ENCODE peak calls at places on chromosomes 11 and 22, in six cellular contexts. One of them, this sample, is unnamed.

GRCh38 chr11:1825039-1825740 is 9.6 kb upstream of the SYT8 start:
- DNase-seq in H1: peak; percentile 91
- DNase-seq in mesenchymal stem cell: peak; percentile 23
- DNase-seq in H9: peak; percentile 94
- DNase-seq in neuronal stem cell: peak; percentile 81
- DNase-seq in IMR-90: no peak
- DNase-seq in this sample: peak; percentile 93

GRCh38 chr22:36386351-36386899 is 1.3 kb downstream of the MYH9 start:
- DNase-seq in IMR-90: no peak
- DNase-seq in mesenchymal stem cell: peak; percentile 55
- DNase-seq in H1: no peak
- DNase-seq in neuronal stem cell: no peak
- DNase-seq in H9: no peak
- DNase-seq in this sample: no peak

GRCh38 chr11:76291576-76292526 is 85.5 kb upstream of the WNT11 start:
- DNase-seq in neuronal stem cell: no peak
- DNase-seq in H9: no peak
- DNase-seq in mesenchymal stem cell: no peak
- DNase-seq in H1: no peak
- DNase-seq in IMR-90: no peak
- DNase-seq in this sample: no peak

GRCh38 chr11:76186776-76187279 is 19.5 kb downstream of the WNT11 start:
- DNase-seq in H9: no peak
- DNase-seq in mesenchymal stem cell: no peak
- DNase-seq in IMR-90: no peak
- DNase-seq in H1: no peak
- DNase-seq in neuronal stem cell: no peak
- DNase-seq in this sample: no peak

GRCh38 chr22:28955817-28956216 is 72.4 kb downstream of the ZNRF3 start:
- DNase-seq in H9: no peak
- DNase-seq in H1: no peak
- DNase-seq in neuronal stem cell: no peak
- DNase-seq in mesenchymal stem cell: peak; percentile 9
- DNase-seq in IMR-90: no peak
- DNase-seq in this sample: no peak

GRCh38 chr11:19571906-19572305 is 140.7 kb upstream of the NAV2 start:
- DNase-seq in H1: no peak
- DNase-seq in neuronal stem cell: no peak
- DNase-seq in IMR-90: no peak
- DNase-seq in mesenchymal stem cell: no peak
- DNase-seq in H9: no peak
- DNase-seq in this sample: no peak

GRCh38 chr11:504053-504993 is 2.7 kb downstream of the RNH1 start:
- DNase-seq in IMR-90: no peak
- DNase-seq in H1: no peak
- DNase-seq in neuronal stem cell: no peak
- DNase-seq in H9: no peak
- DNase-seq in mesenchymal stem cell: no peak
- DNase-seq in this sample: no peak

GRCh38 chr22:43151251-43152000 is at the start of gene TSPO:
- DNase-seq in H1: peak; percentile 76
- DNase-seq in neuronal stem cell: peak; percentile 14
- DNase-seq in mesenchymal stem cell: peak; percentile 52
- DNase-seq in IMR-90: peak; percentile 19
- DNase-seq in H9: peak; percentile 60
- DNase-seq in this sample: peak; percentile 9

GRCh38 chr22:28563636-28564035 is 116.0 kb downstream of the TTC28 start:
- DNase-seq in IMR-90: no peak
- DNase-seq in H1: no peak
- DNase-seq in neuronal stem cell: no peak
- DNase-seq in H9: no peak
- DNase-seq in mesenchymal stem cell: no peak
- DNase-seq in this sample: no peak

GRCh38 chr11:76614471-76615183 is 55.9 kb downstream of the LRRC32 start:
- DNase-seq in H1: no peak
- DNase-seq in IMR-90: no peak
- DNase-seq in neuronal stem cell: no peak
- DNase-seq in mesenchymal stem cell: no peak
- DNase-seq in H9: no peak
- DNase-seq in this sample: peak; percentile 33

GRCh38 chr22:33860386-33860785 is 59.9 kb downstream of the LARGE1 start:
- DNase-seq in neuronal stem cell: no peak
- DNase-seq in mesenchymal stem cell: no peak
- DNase-seq in H9: no peak
- DNase-seq in H1: no peak
- DNase-seq in IMR-90: no peak
- DNase-seq in this sample: no peak

GRCh38 chr22:33865248-33865647 is 55.0 kb downstream of the LARGE1 start:
- DNase-seq in H1: no peak
- DNase-seq in mesenchymal stem cell: peak; percentile 33
- DNase-seq in IMR-90: no peak
- DNase-seq in H9: no peak
- DNase-seq in neuronal stem cell: no peak
- DNase-seq in this sample: no peak

GRCh38 chr22:33859311-33859710 is 61.0 kb downstream of the LARGE1 start:
- DNase-seq in mesenchymal stem cell: no peak
- DNase-seq in H9: no peak
- DNase-seq in neuronal stem cell: no peak
- DNase-seq in IMR-90: no peak
- DNase-seq in H1: no peak
- DNase-seq in this sample: no peak

GRCh38 chr22:33864723-33865130 is 55.5 kb downstream of the LARGE1 start:
- DNase-seq in H9: no peak
- DNase-seq in neuronal stem cell: no peak
- DNase-seq in mesenchymal stem cell: peak; percentile 75
- DNase-seq in H1: no peak
- DNase-seq in IMR-90: peak; percentile 36
- DNase-seq in this sample: no peak

GRCh38 chr22:33861216-33861875 is 58.9 kb downstream of the LARGE1 start:
- DNase-seq in H9: no peak
- DNase-seq in H1: no peak
- DNase-seq in neuronal stem cell: no peak
- DNase-seq in IMR-90: no peak
- DNase-seq in mesenchymal stem cell: no peak
- DNase-seq in this sample: no peak
- H3K23ac ChIP-seq in H9: no peak overlapping the region
- H3K23ac ChIP-seq in H1: no peak overlapping the region
- H3K23ac ChIP-seq in neuronal stem cell: no peak overlapping the region
- H3K23ac ChIP-seq in IMR-90: no peak overlapping the region
- H3K23ac ChIP-seq in mesenchymal stem cell: no peak overlapping the region
- H3K23ac ChIP-seq in this sample: no peak overlapping the region

GRCh38 chr11:36210529-36210928 is 78.7 kb downstream of the COMMD9 start:
- DNase-seq in neuronal stem cell: no peak
- DNase-seq in mesenchymal stem cell: no peak
- DNase-seq in H1: no peak
- DNase-seq in H9: no peak
- DNase-seq in IMR-90: no peak
- DNase-seq in this sample: no peak
- H2BK15ac ChIP-seq in neuronal stem cell: no peak overlapping the region
- H2BK15ac ChIP-seq in mesenchymal stem cell: no peak overlapping the region
- H2BK15ac ChIP-seq in H1: no peak overlapping the region
- H2BK15ac ChIP-seq in H9: no peak overlapping the region
- H2BK15ac ChIP-seq in IMR-90: no peak overlapping the region
- H2BK15ac ChIP-seq in this sample: no peak overlapping the region

GRCh38 chr11:117230286-117230961 is 1.4 kb downstream of the PCSK7 start:
- DNase-seq in mesenchymal stem cell: no peak
- DNase-seq in IMR-90: peak; percentile 51
- DNase-seq in H9: no peak
- DNase-seq in H1: no peak
- DNase-seq in neuronal stem cell: no peak
- DNase-seq in this sample: no peak

GRCh38 chr11:117231637-117232021 is 244 bp downstream of the PCSK7 start:
- DNase-seq in neuronal stem cell: no peak
- DNase-seq in IMR-90: no peak
- DNase-seq in mesenchymal stem cell: no peak
- DNase-seq in H9: no peak
- DNase-seq in H1: no peak
- DNase-seq in this sample: no peak

GRCh38 chr11:117230981-117231636 is 764 bp downstream of the PCSK7 start:
- DNase-seq in mesenchymal stem cell: no peak
- DNase-seq in H9: no peak
- DNase-seq in H1: no peak
- DNase-seq in IMR-90: no peak
- DNase-seq in neuronal stem cell: no peak
- DNase-seq in this sample: no peak

GRCh38 chr11:117232022-117232878 is at the start of the genes PCSK7 and RNF214:
- DNase-seq in H1: peak; percentile 88
- DNase-seq in neuronal stem cell: peak; percentile 88
- DNase-seq in IMR-90: peak; percentile 61
- DNase-seq in mesenchymal stem cell: peak; percentile 76
- DNase-seq in H9: peak; percentile 82
- DNase-seq in this sample: peak; percentile 86

DNA sequence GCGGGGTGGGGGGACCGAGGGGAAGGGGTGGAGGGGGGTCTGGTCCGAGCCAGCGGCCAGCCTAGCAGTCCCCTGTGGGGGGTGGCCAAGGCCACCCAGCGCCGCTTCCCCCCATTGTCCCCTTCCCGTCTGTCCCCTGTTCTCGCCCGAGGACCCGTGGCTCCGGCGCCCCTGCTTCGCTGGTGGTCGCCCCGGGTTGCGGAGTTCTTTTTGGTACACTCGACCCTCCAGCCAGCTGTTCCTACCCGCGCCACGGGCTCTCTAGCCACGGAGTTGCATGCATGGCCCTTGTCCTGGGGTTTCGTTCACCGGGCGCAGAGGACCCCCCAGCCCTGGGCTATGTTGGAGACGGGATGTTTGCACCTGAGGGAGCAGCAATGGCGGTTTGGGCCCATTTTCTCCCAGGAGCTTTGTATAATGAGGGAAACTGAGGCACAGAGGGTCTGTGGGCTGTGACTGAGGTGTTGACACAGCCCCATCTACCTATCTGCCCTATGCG is 489 bp downstream of the RNF214 start:
- DNase-seq in neuronal stem cell: no peak
- DNase-seq in mesenchymal stem cell: no peak
- DNase-seq in IMR-90: no peak
- DNase-seq in H9: peak; percentile 40
- DNase-seq in H1: peak; percentile 66
- DNase-seq in this sample: no peak
- H2AK5ac ChIP-seq in neuronal stem cell: peak overlapping the region; percentile 20
- H2AK5ac ChIP-seq in mesenchymal stem cell: peak overlapping the region; percentile 3
- H2AK5ac ChIP-seq in IMR-90: peak overlapping the region; percentile 47
- H2AK5ac ChIP-seq in H9: no peak overlapping the region
- H2AK5ac ChIP-seq in H1: peak overlapping the region; percentile 9
- H2AK5ac ChIP-seq in this sample: peak overlapping the region; percentile 37

GRCh38 chr11:33636104-33636503 is 64.5 kb downstream of the C11orf91 start:
- DNase-seq in IMR-90: no peak
- DNase-seq in H1: no peak
- DNase-seq in mesenchymal stem cell: no peak
- DNase-seq in neuronal stem cell: no peak
- DNase-seq in H9: no peak
- DNase-seq in this sample: no peak
- H3K23ac ChIP-seq in IMR-90: no peak overlapping the region
- H3K23ac ChIP-seq in H1: no peak overlapping the region
- H3K23ac ChIP-seq in mesenchymal stem cell: no peak overlapping the region
- H3K23ac ChIP-seq in neuronal stem cell: no peak overlapping the region
- H3K23ac ChIP-seq in H9: no peak overlapping the region
- H3K23ac ChIP-seq in this sample: no peak overlapping the region

DNA sequence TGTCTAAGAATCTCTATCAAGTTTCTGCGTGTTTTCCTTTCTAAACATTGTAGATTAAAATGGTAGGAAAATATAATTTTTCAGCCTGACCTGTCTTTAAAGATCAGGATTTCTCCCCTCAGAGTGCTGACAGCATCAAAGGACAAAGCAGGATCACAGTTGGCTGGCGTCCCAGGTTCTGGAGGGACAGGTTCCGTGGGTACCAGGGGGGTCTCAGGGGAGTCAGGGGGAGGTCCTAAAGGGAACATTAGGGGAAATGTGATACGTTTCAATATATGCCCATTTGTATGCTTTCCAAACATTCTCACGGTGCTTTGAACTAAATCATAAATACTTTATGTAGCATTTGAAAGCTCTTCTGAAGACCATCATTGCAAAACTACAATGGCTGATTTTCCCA is 3.4 kb downstream of the MMP3 start:
- DNase-seq in neuronal stem cell: no peak
- DNase-seq in mesenchymal stem cell: no peak
- DNase-seq in IMR-90: no peak
- DNase-seq in H9: no peak
- DNase-seq in H1: no peak
- DNase-seq in this sample: no peak
- H2BK15ac ChIP-seq in neuronal stem cell: no peak overlapping the region
- H2BK15ac ChIP-seq in mesenchymal stem cell: no peak overlapping the region
- H2BK15ac ChIP-seq in IMR-90: no peak overlapping the region
- H2BK15ac ChIP-seq in H9: no peak overlapping the region
- H2BK15ac ChIP-seq in H1: no peak overlapping the region
- H2BK15ac ChIP-seq in this sample: no peak overlapping the region

GRCh38 chr11:14471127-14471526 is 28.5 kb downstream of the COPB1 start:
- DNase-seq in neuronal stem cell: no peak
- DNase-seq in IMR-90: no peak
- DNase-seq in H9: no peak
- DNase-seq in H1: no peak
- DNase-seq in mesenchymal stem cell: no peak
- DNase-seq in this sample: no peak
- H2AK5ac ChIP-seq in neuronal stem cell: no peak overlapping the region
- H2AK5ac ChIP-seq in IMR-90: no peak overlapping the region
- H2AK5ac ChIP-seq in H9: no peak overlapping the region
- H2AK5ac ChIP-seq in H1: no peak overlapping the region
- H2AK5ac ChIP-seq in mesenchymal stem cell: no peak overlapping the region
- H2AK5ac ChIP-seq in this sample: no peak overlapping the region

GRCh38 chr11:18225906-18226305 is 10.7 kb downstream of the SAA4 start:
- DNase-seq in neuronal stem cell: no peak
- DNase-seq in H1: no peak
- DNase-seq in IMR-90: no peak
- DNase-seq in H9: no peak
- DNase-seq in mesenchymal stem cell: no peak
- DNase-seq in this sample: no peak

GRCh38 chr11:18221274-18221876 is 15.2 kb downstream of the SAA4 start:
- DNase-seq in IMR-90: no peak
- DNase-seq in neuronal stem cell: no peak
- DNase-seq in H9: no peak
- DNase-seq in mesenchymal stem cell: no peak
- DNase-seq in H1: no peak
- DNase-seq in this sample: no peak

GRCh38 chr11:18229501-18229900 is 7.1 kb downstream of the SAA4 start:
- DNase-seq in H9: no peak
- DNase-seq in IMR-90: no peak
- DNase-seq in neuronal stem cell: no peak
- DNase-seq in H1: no peak
- DNase-seq in mesenchymal stem cell: no peak
- DNase-seq in this sample: no peak

GRCh38 chr11:18222814-18223421 is 13.7 kb downstream of the SAA4 start:
- DNase-seq in IMR-90: no peak
- DNase-seq in H1: no peak
- DNase-seq in mesenchymal stem cell: no peak
- DNase-seq in neuronal stem cell: no peak
- DNase-seq in H9: no peak
- DNase-seq in this sample: no peak

GRCh38 chr11:18223937-18224387 is 12.6 kb downstream of the SAA4 start:
- DNase-seq in neuronal stem cell: no peak
- DNase-seq in IMR-90: no peak
- DNase-seq in mesenchymal stem cell: no peak
- DNase-seq in H9: no peak
- DNase-seq in H1: no peak
- DNase-seq in this sample: no peak
- H3K23ac ChIP-seq in neuronal stem cell: no peak overlapping the region
- H3K23ac ChIP-seq in IMR-90: no peak overlapping the region
- H3K23ac ChIP-seq in mesenchymal stem cell: no peak overlapping the region
- H3K23ac ChIP-seq in H9: no peak overlapping the region
- H3K23ac ChIP-seq in H1: no peak overlapping the region
- H3K23ac ChIP-seq in this sample: no peak overlapping the region